ENCODE peak calls at places on chromosomes 5 and 9, in four cellular contexts. Y, A, H and G are unnamed samples.

GRCh38 chr5:82808960-82809359 is 268.2 kb downstream of the TMEM167A start:
- DNase-seq in H (peak; percentile 49), A (no peak), Y (no peak), G (no peak)

GRCh38 chr5:68232272-68232671 is 16.7 kb downstream of the PIK3R1 start:
- DNase-seq in A (no peak), Y (no peak), H (no peak), G (no peak)

GRCh38 chr5:2094616-2094995 is 211.9 kb upstream of the IRX4 start:
- DNase-seq in Y (no peak), H (no peak), A (no peak), G (no peak)

GRCh38 chr5:179765400-179765799 is 28.4 kb upstream of the LTC4S start:
- DNase-seq in A (no peak), H (no peak), Y (peak; percentile 85), G (no peak)

GRCh38 chr9:134566196-134566822 is 75.3 kb upstream of the COL5A1 start:
- DNase-seq in H (peak; percentile 29), A (no peak), Y (no peak), G (no peak)

GRCh38 chr9:89362647-89363310 is 44.5 kb downstream of the SECISBP2 start:
- DNase-seq in A (no peak), H (peak; percentile 43), Y (no peak), G (peak; percentile 47)

GRCh38 chr5:56409331-56410190 is 176.4 kb upstream of the ANKRD55 start:
- DNase-seq in H (no peak), Y (peak; percentile 99), A (no peak), G (no peak)

GRCh38 chr5:72252008-72252407 is 68.0 kb downstream of the MRPS27 start:
- DNase-seq in H (no peak), A (no peak), Y (no peak), G (no peak)

GRCh38 chr9:74838351-74838750 is 49.4 kb downstream of the TRPM6 start:
- DNase-seq in A (no peak), Y (no peak), H (no peak), G (no peak)

GRCh38 chr9:82882744-82883143 is 180.2 kb downstream of the RASEF start:
- DNase-seq in A (no peak), H (no peak), Y (no peak), G (no peak)

GRCh38 chr9:1044643-1045042 is 5.5 kb upstream of the DMRT2 start:
- DNase-seq in H (no peak), A (no peak), Y (no peak), G (no peak)

GRCh38 chr9:1049641-1050040 is 516 bp upstream of the DMRT2 start:
- DNase-seq in Y (no peak), A (no peak), H (no peak), G (no peak)

GRCh38 chr9:1048853-1049252 is 1.3 kb upstream of the DMRT2 start:
- DNase-seq in Y (no peak), A (no peak), H (no peak), G (no peak)

GRCh38 chr9:1047605-1048235 is 2.4 kb upstream of the DMRT2 start:
- DNase-seq in A (no peak), Y (peak; percentile 3), H (no peak), G (no peak)

DNA sequence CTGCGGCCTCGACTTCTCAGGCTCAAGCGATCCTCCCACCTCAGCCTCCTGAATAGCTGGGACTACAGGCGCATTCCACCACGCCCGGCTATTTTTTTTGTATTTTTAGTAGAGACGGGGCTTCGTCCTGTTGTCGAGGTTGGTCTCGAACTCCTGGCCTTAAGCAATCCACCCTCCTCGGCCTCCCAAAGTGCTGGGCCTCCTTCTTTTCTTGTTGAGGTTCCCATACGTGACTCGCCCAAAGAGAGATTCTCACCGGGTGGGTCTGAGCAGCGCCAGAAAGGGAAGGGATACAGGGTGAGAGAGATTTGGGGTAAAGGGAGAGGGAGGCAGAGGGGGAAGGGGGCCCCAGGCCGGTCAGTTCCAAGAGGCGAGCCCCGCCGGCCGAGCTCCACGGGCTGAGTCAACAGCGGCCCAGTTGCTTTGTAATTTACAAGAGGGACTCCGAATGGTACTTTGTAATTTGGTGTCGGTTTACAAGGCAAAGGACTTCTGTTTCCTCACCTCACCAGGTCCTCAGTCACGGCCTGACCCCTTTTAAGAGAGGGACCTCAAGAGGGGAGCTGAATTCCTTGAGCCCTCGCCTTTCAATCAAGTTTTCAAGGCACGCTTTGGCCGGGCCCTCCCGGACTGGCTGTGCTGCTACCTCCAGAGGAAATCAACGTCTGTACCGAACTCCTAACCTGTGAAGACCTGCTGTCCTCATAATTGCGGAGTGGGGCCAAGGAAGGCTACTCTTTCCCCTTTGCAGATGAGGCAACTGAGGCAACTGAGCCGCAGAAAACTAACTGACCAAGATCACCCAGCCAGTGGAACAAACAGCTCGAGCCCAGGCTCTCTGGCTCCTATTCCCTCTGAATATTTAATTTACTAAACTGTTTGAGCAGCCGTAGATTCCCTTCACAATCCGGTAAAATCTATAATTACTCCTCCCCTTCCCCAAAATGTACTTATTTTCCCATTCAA is 3.2 kb upstream of the DMRT2 start:
- DNase-seq in Y (no peak), A (no peak), H (no peak), G (no peak)
- H3K4me3 ChIP-seq in Y (no peak overlapping the region), A (peak overlapping the region; percentile 63), H (no peak overlapping the region), G (peak overlapping the region; percentile 48)

GRCh38 chr9:113648586-113648985 is 185.1 kb downstream of the RGS3 start:
- DNase-seq in A (no peak), H (peak; percentile 24), Y (no peak), G (no peak)
- H3K4me3 ChIP-seq in A (no peak overlapping the region), H (no peak overlapping the region), Y (no peak overlapping the region), G (no peak overlapping the region)

GRCh38 chr9:4058931-4059330 is 240.9 kb downstream of the GLIS3 start:
- DNase-seq in H (no peak), A (no peak), Y (no peak), G (no peak)
- H3K4me3 ChIP-seq in H (no peak overlapping the region), A (no peak overlapping the region), Y (no peak overlapping the region), G (no peak overlapping the region)

DNA sequence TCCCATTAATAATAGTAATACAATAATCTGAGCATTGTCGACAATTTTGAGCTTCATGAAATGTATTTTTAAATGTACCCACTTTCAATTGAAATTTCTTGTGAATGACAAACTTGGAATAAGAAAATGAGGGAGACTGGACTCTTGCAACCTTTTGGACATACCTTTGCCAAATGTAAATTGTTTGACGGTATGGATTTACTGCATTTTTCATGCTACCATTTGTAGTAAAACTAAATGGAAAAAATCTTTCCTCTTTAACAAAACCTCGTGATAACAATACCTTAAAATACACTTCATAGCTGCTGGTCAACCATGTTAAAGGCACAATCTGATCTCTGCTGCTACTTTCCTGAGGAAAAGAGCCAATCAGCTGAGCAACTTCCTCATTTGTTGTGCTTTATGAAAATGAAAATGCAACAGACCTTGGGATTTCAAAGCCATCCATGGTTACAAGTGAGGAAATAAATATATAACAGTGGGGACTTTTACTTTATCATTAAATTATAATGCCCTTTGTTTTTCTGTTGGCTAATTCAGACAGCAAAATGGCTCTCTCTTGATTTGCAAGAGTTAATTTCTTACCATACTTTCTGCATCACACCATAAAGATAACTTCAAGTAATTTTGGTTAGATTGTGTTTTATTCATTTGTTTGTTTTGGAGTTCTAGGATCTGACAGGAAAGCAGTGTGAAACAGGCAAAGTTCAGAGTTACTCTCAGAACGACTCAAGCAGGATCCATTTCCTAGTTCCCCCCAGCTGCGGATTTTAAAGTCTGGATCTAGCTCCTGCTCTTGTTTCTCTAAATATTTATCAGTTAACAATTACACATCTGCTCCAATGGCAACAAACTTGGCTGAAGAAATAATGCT is 1.1 kb downstream of the ALDH1A1 start:
- DNase-seq in H (no peak), Y (no peak), A (no peak), G (no peak)
- H3K4me3 ChIP-seq in H (peak overlapping the region; percentile 22), Y (no peak overlapping the region), A (no peak overlapping the region), G (no peak overlapping the region)

GRCh38 chr9:12813960-12814876 is 39.4 kb downstream of the LURAP1L start:
- DNase-seq in H (peak; percentile 81), Y (peak; percentile 100), A (peak; percentile 25), G (no peak)
- H3K4me3 ChIP-seq in H (no peak overlapping the region), Y (peak overlapping the region; percentile 19), A (no peak overlapping the region), G (no peak overlapping the region)